ENCODE peak calls at places on chromosomes 5 and 9, in six cellular contexts. One of them, this sample, is unnamed.

GRCh38 chr5:179530069-179530998 is 20.0 kb upstream of the RUFY1 start:
- DNase-seq in GM13977: peak
- DNase-seq in lower lobe of right lung: peak
- DNase-seq in fibroblast of the aortic adventitia: no peak
- DNase-seq in coronary artery: no peak
- DNase-seq in gastrocnemius medialis: no peak
- DNase-seq in this sample: peak

GRCh38 chr5:37569466-37569865 is 190.3 kb downstream of the WDR70 start:
- DNase-seq in GM13977: no peak
- DNase-seq in lower lobe of right lung: no peak
- DNase-seq in fibroblast of the aortic adventitia: no peak
- DNase-seq in coronary artery: no peak
- DNase-seq in gastrocnemius medialis: no peak
- DNase-seq in this sample: no peak

GRCh38 chr5:145937432-145938250 is 1.3 kb downstream of the SH3RF2 start:
- DNase-seq in GM13977: peak
- DNase-seq in lower lobe of right lung: no peak
- DNase-seq in fibroblast of the aortic adventitia: peak
- DNase-seq in coronary artery: no peak
- DNase-seq in gastrocnemius medialis: peak
- DNase-seq in this sample: no peak

GRCh38 chr9:110427497-110428104 is 89.9 kb upstream of the TXNDC8 start:
- DNase-seq in GM13977: peak
- DNase-seq in lower lobe of right lung: peak
- DNase-seq in fibroblast of the aortic adventitia: peak
- DNase-seq in coronary artery: no peak
- DNase-seq in gastrocnemius medialis: no peak
- DNase-seq in this sample: peak

GRCh38 chr5:126855266-126855665 is 78.3 kb downstream of the LMNB1 start:
- DNase-seq in GM13977: no peak
- DNase-seq in lower lobe of right lung: no peak
- DNase-seq in fibroblast of the aortic adventitia: no peak
- DNase-seq in coronary artery: no peak
- DNase-seq in gastrocnemius medialis: no peak
- DNase-seq in this sample: no peak

GRCh38 chr5:125961150-125961549 is 462.1 kb upstream of the GRAMD2B start:
- DNase-seq in GM13977: no peak
- DNase-seq in lower lobe of right lung: no peak
- DNase-seq in fibroblast of the aortic adventitia: no peak
- DNase-seq in coronary artery: no peak
- DNase-seq in gastrocnemius medialis: no peak
- DNase-seq in this sample: no peak

GRCh38 chr5:151030377-151030776 is 10.0 kb downstream of the GPX3 start:
- DNase-seq in GM13977: no peak
- DNase-seq in lower lobe of right lung: no peak
- DNase-seq in fibroblast of the aortic adventitia: peak
- DNase-seq in coronary artery: no peak
- DNase-seq in gastrocnemius medialis: peak
- DNase-seq in this sample: no peak

GRCh38 chr5:72857396-72857795 is 40.9 kb downstream of the TNPO1 start:
- DNase-seq in GM13977: no peak
- DNase-seq in lower lobe of right lung: no peak
- DNase-seq in fibroblast of the aortic adventitia: no peak
- DNase-seq in coronary artery: no peak
- DNase-seq in gastrocnemius medialis: no peak
- DNase-seq in this sample: no peak

GRCh38 chr5:33892419-33893151 is 795 bp upstream of the ADAMTS12 start:
- DNase-seq in GM13977: no peak
- DNase-seq in lower lobe of right lung: no peak
- DNase-seq in fibroblast of the aortic adventitia: peak
- DNase-seq in coronary artery: no peak
- DNase-seq in gastrocnemius medialis: peak
- DNase-seq in this sample: no peak

GRCh38 chr5:162485666-162486292 is 418.2 kb downstream of the GABRG2 start:
- DNase-seq in GM13977: no peak
- DNase-seq in lower lobe of right lung: no peak
- DNase-seq in fibroblast of the aortic adventitia: no peak
- DNase-seq in coronary artery: peak
- DNase-seq in gastrocnemius medialis: no peak
- DNase-seq in this sample: no peak

GRCh38 chr9:133237271-133237731 is 28.3 kb upstream of the OBP2B start:
- DNase-seq in GM13977: no peak
- DNase-seq in lower lobe of right lung: peak
- DNase-seq in fibroblast of the aortic adventitia: peak
- DNase-seq in coronary artery: peak
- DNase-seq in gastrocnemius medialis: no peak
- DNase-seq in this sample: no peak

GRCh38 chr9:105697871-105698270 is 3.5 kb downstream of the TMEM38B start:
- DNase-seq in GM13977: no peak
- DNase-seq in lower lobe of right lung: no peak
- DNase-seq in fibroblast of the aortic adventitia: no peak
- DNase-seq in coronary artery: no peak
- DNase-seq in gastrocnemius medialis: no peak
- DNase-seq in this sample: no peak

DNA sequence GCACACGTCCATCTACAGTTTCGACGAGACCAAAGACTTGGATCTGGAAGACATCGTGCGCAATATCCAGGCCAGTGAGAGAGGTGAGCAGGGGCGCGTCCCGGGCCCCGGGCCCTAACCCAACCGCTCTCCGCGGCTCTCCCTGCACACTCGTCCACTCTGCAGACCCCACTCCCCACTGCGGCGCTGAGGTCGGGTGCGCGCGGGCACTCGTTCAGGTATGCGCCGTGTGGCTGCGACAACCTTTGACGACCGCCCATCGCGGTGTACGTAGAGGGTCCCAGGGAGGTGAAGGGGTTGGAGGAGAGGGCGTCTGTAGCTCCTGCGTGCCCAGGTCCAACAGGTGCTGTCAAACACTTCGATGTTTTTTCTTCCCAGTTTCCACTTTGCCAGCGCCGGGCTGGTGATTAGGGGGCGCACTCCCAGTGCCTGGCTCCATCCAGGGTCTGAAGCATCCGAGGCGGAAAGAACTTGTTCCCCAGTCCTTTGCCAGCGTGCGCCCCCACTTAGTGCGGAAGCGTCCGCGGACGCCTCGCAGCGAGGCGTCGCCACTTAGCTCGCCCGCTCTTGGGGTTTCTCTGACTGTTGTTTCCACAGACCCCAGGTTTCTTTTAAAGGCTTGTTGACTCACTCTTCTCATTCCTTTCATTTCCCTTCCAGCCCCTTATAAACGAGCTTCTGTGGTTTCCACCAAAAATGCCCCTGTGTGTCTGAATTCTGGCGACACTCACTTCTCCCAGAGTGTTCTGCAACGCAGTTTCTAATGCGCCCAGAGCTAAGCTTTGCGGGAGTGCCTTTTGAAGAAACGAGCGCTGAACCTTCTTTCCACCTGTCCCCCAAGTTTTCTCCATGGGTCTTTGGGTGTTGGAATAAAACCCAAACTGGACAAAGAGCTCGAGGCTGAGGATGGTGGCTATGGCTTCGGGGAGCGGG is 1.6 kb downstream of the NPR3 start:
- DNase-seq in GM13977: peak
- DNase-seq in lower lobe of right lung: no peak
- DNase-seq in fibroblast of the aortic adventitia: peak
- DNase-seq in coronary artery: no peak
- DNase-seq in gastrocnemius medialis: no peak
- DNase-seq in this sample: peak
- TF ChIP-seq CTCF in GM13977: no peak
- TF ChIP-seq CTCF in lower lobe of right lung: no peak
- TF ChIP-seq CTCF in fibroblast of the aortic adventitia: peak
- TF ChIP-seq CTCF in coronary artery: no peak
- TF ChIP-seq CTCF in gastrocnemius medialis: no peak
- TF ChIP-seq CTCF in this sample: peak

GRCh38 chr9:137071282-137071681 is 925 bp upstream of the SAPCD2 start:
- DNase-seq in GM13977: no peak
- DNase-seq in lower lobe of right lung: peak
- DNase-seq in fibroblast of the aortic adventitia: no peak
- DNase-seq in coronary artery: no peak
- DNase-seq in gastrocnemius medialis: no peak
- DNase-seq in this sample: no peak
- TF ChIP-seq CTCF in GM13977: no peak
- TF ChIP-seq CTCF in lower lobe of right lung: no peak
- TF ChIP-seq CTCF in fibroblast of the aortic adventitia: no peak
- TF ChIP-seq CTCF in coronary artery: no peak
- TF ChIP-seq CTCF in gastrocnemius medialis: no peak
- TF ChIP-seq CTCF in this sample: no peak

GRCh38 chr5:174755103-174755502 is 30.7 kb downstream of the MSX2 start:
- DNase-seq in GM13977: no peak
- DNase-seq in lower lobe of right lung: no peak
- DNase-seq in fibroblast of the aortic adventitia: peak
- DNase-seq in coronary artery: no peak
- DNase-seq in gastrocnemius medialis: no peak
- DNase-seq in this sample: no peak
- TF ChIP-seq CTCF in GM13977: no peak
- TF ChIP-seq CTCF in lower lobe of right lung: peak
- TF ChIP-seq CTCF in fibroblast of the aortic adventitia: peak
- TF ChIP-seq CTCF in coronary artery: no peak
- TF ChIP-seq CTCF in gastrocnemius medialis: no peak
- TF ChIP-seq CTCF in this sample: peak

GRCh38 chr9:116147821-116148220 is 5.8 kb upstream of the PAPPA start:
- DNase-seq in GM13977: no peak
- DNase-seq in lower lobe of right lung: no peak
- DNase-seq in fibroblast of the aortic adventitia: no peak
- DNase-seq in coronary artery: no peak
- DNase-seq in gastrocnemius medialis: no peak
- DNase-seq in this sample: no peak
- TF ChIP-seq CTCF in GM13977: no peak
- TF ChIP-seq CTCF in lower lobe of right lung: no peak
- TF ChIP-seq CTCF in fibroblast of the aortic adventitia: no peak
- TF ChIP-seq CTCF in coronary artery: no peak
- TF ChIP-seq CTCF in gastrocnemius medialis: no peak
- TF ChIP-seq CTCF in this sample: no peak

DNA sequence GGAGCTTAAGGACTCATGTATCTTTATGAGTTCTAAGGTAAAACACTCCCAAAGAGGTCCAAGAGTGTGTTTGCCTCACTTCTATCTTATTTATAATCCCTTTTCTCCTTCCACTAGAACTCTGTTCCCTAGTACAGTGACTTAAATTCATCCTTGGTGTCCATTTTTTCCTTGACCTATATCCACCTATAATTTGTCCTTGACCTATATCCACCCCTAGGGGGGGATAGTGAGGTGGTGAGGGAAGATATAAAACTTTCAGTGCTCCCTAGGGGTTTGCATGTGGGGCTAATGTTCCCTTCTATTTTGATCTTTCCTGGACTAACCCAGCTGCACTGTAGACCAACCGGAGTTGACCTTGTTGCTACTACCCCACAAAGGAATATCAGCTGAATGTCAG is 83.5 kb upstream of the GNAQ start:
- DNase-seq in GM13977: peak
- DNase-seq in lower lobe of right lung: no peak
- DNase-seq in fibroblast of the aortic adventitia: peak
- DNase-seq in coronary artery: no peak
- DNase-seq in gastrocnemius medialis: no peak
- DNase-seq in this sample: no peak
- TF ChIP-seq CTCF in GM13977: peak
- TF ChIP-seq CTCF in lower lobe of right lung: peak
- TF ChIP-seq CTCF in fibroblast of the aortic adventitia: peak
- TF ChIP-seq CTCF in coronary artery: no peak
- TF ChIP-seq CTCF in gastrocnemius medialis: no peak
- TF ChIP-seq CTCF in this sample: peak

GRCh38 chr5:134651531-134651930 is 2.9 kb downstream of the SEC24A start:
- DNase-seq in GM13977: no peak
- DNase-seq in lower lobe of right lung: no peak
- DNase-seq in fibroblast of the aortic adventitia: no peak
- DNase-seq in coronary artery: no peak
- DNase-seq in gastrocnemius medialis: no peak
- DNase-seq in this sample: no peak

GRCh38 chr5:134659922-134660321 is 11.3 kb downstream of the SEC24A start:
- DNase-seq in GM13977: no peak
- DNase-seq in lower lobe of right lung: no peak
- DNase-seq in fibroblast of the aortic adventitia: no peak
- DNase-seq in coronary artery: no peak
- DNase-seq in gastrocnemius medialis: no peak
- DNase-seq in this sample: no peak

GRCh38 chr5:134659456-134659855 is 10.9 kb downstream of the SEC24A start:
- DNase-seq in GM13977: no peak
- DNase-seq in lower lobe of right lung: no peak
- DNase-seq in fibroblast of the aortic adventitia: no peak
- DNase-seq in coronary artery: no peak
- DNase-seq in gastrocnemius medialis: no peak
- DNase-seq in this sample: no peak

DNA sequence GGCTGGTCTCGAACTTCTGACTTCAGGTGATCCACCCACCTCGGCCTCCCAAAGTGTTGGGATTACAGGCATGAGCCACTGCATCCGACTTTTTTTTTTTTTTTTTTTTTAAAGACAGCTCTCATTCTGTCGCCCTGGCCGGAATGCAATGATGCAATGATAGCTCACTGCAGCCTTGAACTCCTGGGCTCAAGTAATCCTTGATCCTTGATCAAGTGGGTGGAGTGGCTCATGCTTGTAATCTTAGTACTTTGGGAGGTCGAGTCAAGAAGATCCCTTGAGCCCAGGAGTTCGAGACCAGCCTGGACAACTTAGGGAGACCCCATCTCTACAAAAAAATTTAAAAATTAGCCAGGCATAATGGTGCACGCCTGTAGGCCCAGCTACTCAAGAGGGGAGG is 8.1 kb downstream of the SEC24A start:
- DNase-seq in GM13977: no peak
- DNase-seq in lower lobe of right lung: no peak
- DNase-seq in fibroblast of the aortic adventitia: no peak
- DNase-seq in coronary artery: no peak
- DNase-seq in gastrocnemius medialis: no peak
- DNase-seq in this sample: no peak
- TF ChIP-seq CTCF in GM13977: no peak
- TF ChIP-seq CTCF in lower lobe of right lung: no peak
- TF ChIP-seq CTCF in fibroblast of the aortic adventitia: no peak
- TF ChIP-seq CTCF in coronary artery: no peak
- TF ChIP-seq CTCF in gastrocnemius medialis: no peak
- TF ChIP-seq CTCF in this sample: no peak